ENCODE peak calls at places on chromosome 15, in ten cellular contexts. P is cardiac fibroblast; B is activated gamma-delta T cell treated with Interleukin-2 at 50 U/mL for 16 hours; Y is hepatic stellate cell; Z is activated CD4-positive, alpha-beta T cell treated with anti-CD3 and anti-CD28 coated beads for 48 hours; A is GM06990; U is heart left ventricle; Q is MCF 10A; V is NCI-H1436 treated with DMSO at 0.1 percent for 48 hours; E is hepatocyte. D is an unnamed sample.

GRCh38 chr15:62845239-62846126 is 197.1 kb upstream of the TPM1 start:
- DNase-seq in U (no peak), B (no peak), A (no peak), E (peak), P (no peak), Y (no peak), V (no peak), Z (no peak), Q (no peak), D (no peak)

GRCh38 chr15:78050441-78050809 is 27.1 kb downstream of the TBC1D2B start:
- DNase-seq in Y (no peak), A (no peak), U (no peak), Q (no peak), E (no peak), Z (no peak), V (no peak), P (no peak), B (no peak), D (no peak)

GRCh38 chr15:73784299-73784698 is 31.1 kb upstream of the INSYN1 start:
- DNase-seq in B (no peak), U (no peak), V (no peak), Q (no peak), P (no peak), Y (no peak), E (no peak), A (no peak), Z (no peak), D (no peak)

GRCh38 chr15:76337047-76337738 is 620 bp downstream of the ISL2 start:
- DNase-seq in B (no peak), V (no peak), Q (no peak), Z (no peak), P (no peak), E (no peak), Y (peak), A (no peak), U (no peak), D (peak)

GRCh38 chr15:64858136-64858535 is 16.4 kb downstream of the PLEKHO2 start:
- DNase-seq in P (no peak), Y (no peak), B (no peak), U (no peak), A (no peak), Z (no peak), V (no peak), E (no peak), Q (no peak), D (no peak)

GRCh38 chr15:52343831-52344230 is 48.2 kb upstream of the MYO5C start:
- DNase-seq in E (no peak), Q (no peak), U (no peak), P (no peak), V (no peak), A (no peak), B (no peak), Y (peak), Z (no peak), D (no peak)

GRCh38 chr15:64842099-64842940 is 605 bp downstream of the PLEKHO2 start:
- DNase-seq in A (no peak), Y (no peak), Z (peak), B (no peak), E (no peak), Q (no peak), P (peak), U (no peak), V (no peak), D (peak)

GRCh38 chr15:97904196-97904572 is 56.3 kb upstream of the ARRDC4 start:
- DNase-seq in U (peak), Z (peak), B (no peak), Y (peak), A (no peak), P (peak), Q (peak), E (peak), V (no peak), D (peak)

GRCh38 chr15:63276342-63277043 is 912 bp upstream of the APH1B start:
- DNase-seq in U (no peak), V (no peak), Y (no peak), E (no peak), Z (no peak), P (no peak), Q (no peak), B (no peak), A (no peak), D (no peak)

D was measured in cardiac muscle cell.